ENCODE peak calls at places on chromosome 22, in four cellular contexts. D is right cardiac atrium, R is mesendoderm, S is NAMALWA. K is an unnamed sample.

GRCh38 chr22:48577691-48578090 is 1250.0 kb downstream of the BRD1 start:
- DNase-seq in D (peak), R (no peak), S (no peak), K (no peak)

GRCh38 chr22:17638182-17638431 is 450 bp upstream of the BCL2L13 start:
- DNase-seq in D (no peak), R (no peak), S (no peak), K (no peak)

GRCh38 chr22:46528121-46528610 is 9.3 kb downstream of the CELSR1 start:
- DNase-seq in D (no peak), R (peak), S (no peak), K (no peak)

GRCh38 chr22:32605576-32605975 is 131.0 kb downstream of the FBXO7 start:
- DNase-seq in D (no peak), R (no peak), S (no peak), K (no peak)

GRCh38 chr22:23874871-23875270 is 17.2 kb downstream of the SLC2A11 start:
- DNase-seq in D (no peak), R (no peak), S (no peak), K (no peak)

GRCh38 chr22:30193031-30193794 is 53.3 kb downstream of the LIF start:
- DNase-seq in D (no peak), R (no peak), S (no peak), K (no peak)

GRCh38 chr22:35630387-35630793 is 13.3 kb upstream of the MB start:
- DNase-seq in D (no peak), R (peak), S (peak), K (peak)

GRCh38 chr22:20084547-20085413 is 4.7 kb downstream of the DGCR8 start:
- DNase-seq in D (no peak), R (peak), S (peak), K (peak)

GRCh38 chr22:20280866-20281265 is 12.7 kb upstream of the RTN4R start:
- DNase-seq in D (no peak), R (no peak), S (no peak), K (no peak)

GRCh38 chr22:20243545-20244249 is 24.4 kb downstream of the RTN4R start:
- DNase-seq in D (peak), R (peak), S (peak), K (peak)

GRCh38 chr22:40463017-40463631 is 92.7 kb downstream of the SGSM3 start:
- DNase-seq in D (no peak), R (no peak), S (peak), K (no peak)

GRCh38 chr22:33656808-33657628 is 263.3 kb downstream of the LARGE1 start:
- DNase-seq in D (no peak), R (peak), S (no peak), K (no peak)

GRCh38 chr22:23622634-23623033 is 9.5 kb downstream of the DRICH1 start:
- DNase-seq in D (no peak), R (peak), S (no peak), K (peak)

GRCh38 chr22:39179401-39179827 is 26.9 kb upstream of the CBX7 start:
- DNase-seq in D (no peak), R (peak), S (no peak), K (peak)

GRCh38 chr22:27918351-27919221 is 470 bp downstream of the PITPNB start:
- DNase-seq in D (peak), R (peak), S (peak), K (peak)

GRCh38 chr22:48940266-48940987 is 887.2 kb downstream of the BRD1 start:
- DNase-seq in D (no peak), R (no peak), S (no peak), K (no peak)

GRCh38 chr22:20154602-20155183 is 3.8 kb upstream of the CCDC188 start:
- DNase-seq in D (no peak), R (no peak), S (no peak), K (no peak)

GRCh38 chr22:48832592-48832991 is 995.1 kb downstream of the BRD1 start:
- DNase-seq in D (no peak), R (no peak), S (peak), K (no peak)

GRCh38 chr22:21889251-21889990 is 22.0 kb upstream of the MAPK1 start:
- DNase-seq in D (no peak), R (no peak), S (no peak), K (peak)

GRCh38 chr22:39219071-39220050 is 25.4 kb downstream of the PDGFB start:
- DNase-seq in D (no peak), R (peak), S (peak), K (no peak)

GRCh38 chr22:35921777-35922176 is 106.8 kb downstream of the RBFOX2 start:
- DNase-seq in D (peak), R (peak), S (peak), K (peak)

GRCh38 chr22:42399315-42400271 is 32.6 kb downstream of the NFAM1 start:
- DNase-seq in D (peak), R (peak), S (peak), K (peak)

GRCh38 chr22:38832005-38832978 is 11.5 kb downstream of the NPTXR start:
- DNase-seq in D (no peak), R (no peak), S (no peak), K (no peak)

GRCh38 chr22:41916745-41917358 is 2.0 kb upstream of the SHISA8 start:
- DNase-seq in D (no peak), R (no peak), S (no peak), K (no peak)

GRCh38 chr22:17307566-17307965 is 61.7 kb upstream of the CECR2 start:
- DNase-seq in D (no peak), R (peak), S (no peak), K (peak)

GRCh38 chr22:44597616-44598015 is 99.6 kb upstream of the RTL6 start:
- DNase-seq in D (no peak), R (peak), S (no peak), K (peak)

GRCh38 chr22:28139993-28140392 is 220.9 kb upstream of the PITPNB start:
- DNase-seq in D (no peak), R (no peak), S (no peak), K (peak)

GRCh38 chr22:39478461-39478860 is 21.6 kb downstream of the MGAT3 start:
- DNase-seq in D (no peak), R (no peak), S (no peak), K (peak)

GRCh38 chr22:23376256-23376655 is 195.9 kb downstream of the BCR start:
- DNase-seq in D (no peak), R (peak), S (peak), K (no peak)

GRCh38 chr22:32534252-32535215 is 59.9 kb downstream of the FBXO7 start:
- DNase-seq in D (peak), R (no peak), S (no peak), K (peak)

GRCh38 chr22:37498289-37498909 is 12.2 kb upstream of the MFNG start:
- DNase-seq in D (no peak), R (peak), S (peak), K (peak)

GRCh38 chr22:40281717-40282116 is 64.6 kb upstream of the ADSL start:
- DNase-seq in D (no peak), R (no peak), S (no peak), K (no peak)

GRCh38 chr22:38953577-38954413 is 3.6 kb upstream of the APOBEC3A start:
- DNase-seq in D (no peak), R (no peak), S (peak), K (no peak)

GRCh38 chr22:43273902-43274484 is 69.2 kb downstream of the SCUBE1 start:
- DNase-seq in D (no peak), R (peak), S (peak), K (peak)

GRCh38 chr22:29787371-29787980 is 20.3 kb downstream of the UQCR10 start:
- DNase-seq in D (no peak), R (no peak), S (no peak), K (no peak)

GRCh38 chr22:28175730-28176492 is 256.9 kb upstream of the PITPNB start:
- DNase-seq in D (no peak), R (no peak), S (no peak), K (no peak)